ENCODE peak calls at places on chromosome 21, in ten cellular contexts. One of them, this sample, is unnamed.

GRCh38 chr21:38327984-38328383 is 71.2 kb downstream of the KCNJ15 start:
- DNase-seq in naive thymus-derived CD4-positive, alpha-beta T cell: no peak
- DNase-seq in mesenchymal stem cell: no peak
- DNase-seq in activated CD8-positive, alpha-beta memory T cell treated with anti-CD3 and anti-CD28 coated beads for 24 hours: peak
- DNase-seq in H7: no peak
- DNase-seq in activated gamma-delta T cell treated with anti-CD3 and anti-CD28 coated beads, Interleukin-2, amount 50 U/mL, for 16 hours: no peak
- DNase-seq in brain microvascular endothelial cell: no peak
- DNase-seq in lower lobe of right lung: no peak
- DNase-seq in AG10803: peak
- DNase-seq in hepatic stellate cell: no peak
- DNase-seq in this sample: peak

GRCh38 chr21:45303751-45304150 is 16.1 kb upstream of the POFUT2 start:
- DNase-seq in naive thymus-derived CD4-positive, alpha-beta T cell: no peak
- DNase-seq in mesenchymal stem cell: no peak
- DNase-seq in activated CD8-positive, alpha-beta memory T cell treated with anti-CD3 and anti-CD28 coated beads for 24 hours: no peak
- DNase-seq in H7: no peak
- DNase-seq in activated gamma-delta T cell treated with anti-CD3 and anti-CD28 coated beads, Interleukin-2, amount 50 U/mL, for 16 hours: no peak
- DNase-seq in brain microvascular endothelial cell: no peak
- DNase-seq in lower lobe of right lung: peak
- DNase-seq in AG10803: no peak
- DNase-seq in hepatic stellate cell: no peak
- DNase-seq in this sample: no peak

GRCh38 chr21:37914211-37914900 is 1.9 kb downstream of the KCNJ6 start:
- DNase-seq in naive thymus-derived CD4-positive, alpha-beta T cell: no peak
- DNase-seq in mesenchymal stem cell: peak
- DNase-seq in activated CD8-positive, alpha-beta memory T cell treated with anti-CD3 and anti-CD28 coated beads for 24 hours: no peak
- DNase-seq in H7: peak
- DNase-seq in activated gamma-delta T cell treated with anti-CD3 and anti-CD28 coated beads, Interleukin-2, amount 50 U/mL, for 16 hours: no peak
- DNase-seq in brain microvascular endothelial cell: peak
- DNase-seq in lower lobe of right lung: peak
- DNase-seq in AG10803: peak
- DNase-seq in hepatic stellate cell: peak
- DNase-seq in this sample: peak

GRCh38 chr21:34942911-34943310 is 106.2 kb downstream of the RUNX1 start:
- DNase-seq in naive thymus-derived CD4-positive, alpha-beta T cell: no peak
- DNase-seq in mesenchymal stem cell: no peak
- DNase-seq in activated CD8-positive, alpha-beta memory T cell treated with anti-CD3 and anti-CD28 coated beads for 24 hours: peak
- DNase-seq in H7: no peak
- DNase-seq in activated gamma-delta T cell treated with anti-CD3 and anti-CD28 coated beads, Interleukin-2, amount 50 U/mL, for 16 hours: no peak
- DNase-seq in brain microvascular endothelial cell: no peak
- DNase-seq in lower lobe of right lung: no peak
- DNase-seq in AG10803: no peak
- DNase-seq in hepatic stellate cell: no peak
- DNase-seq in this sample: no peak

GRCh38 chr21:27406297-27407009 is 439.6 kb upstream of the ADAMTS5 start:
- DNase-seq in naive thymus-derived CD4-positive, alpha-beta T cell: no peak
- DNase-seq in mesenchymal stem cell: peak
- DNase-seq in activated CD8-positive, alpha-beta memory T cell treated with anti-CD3 and anti-CD28 coated beads for 24 hours: no peak
- DNase-seq in H7: no peak
- DNase-seq in activated gamma-delta T cell treated with anti-CD3 and anti-CD28 coated beads, Interleukin-2, amount 50 U/mL, for 16 hours: no peak
- DNase-seq in brain microvascular endothelial cell: no peak
- DNase-seq in lower lobe of right lung: no peak
- DNase-seq in AG10803: peak
- DNase-seq in hepatic stellate cell: peak
- DNase-seq in this sample: peak

GRCh38 chr21:45129231-45129923 is 55.0 kb downstream of the ADARB1 start:
- DNase-seq in naive thymus-derived CD4-positive, alpha-beta T cell: no peak
- DNase-seq in mesenchymal stem cell: peak
- DNase-seq in activated CD8-positive, alpha-beta memory T cell treated with anti-CD3 and anti-CD28 coated beads for 24 hours: no peak
- DNase-seq in H7: no peak
- DNase-seq in activated gamma-delta T cell treated with anti-CD3 and anti-CD28 coated beads, Interleukin-2, amount 50 U/mL, for 16 hours: no peak
- DNase-seq in brain microvascular endothelial cell: no peak
- DNase-seq in lower lobe of right lung: no peak
- DNase-seq in AG10803: peak
- DNase-seq in hepatic stellate cell: no peak
- DNase-seq in this sample: peak

GRCh38 chr21:44800971-44801467 is 601 bp downstream of the UBE2G2 start:
- DNase-seq in naive thymus-derived CD4-positive, alpha-beta T cell: peak
- DNase-seq in mesenchymal stem cell: peak
- DNase-seq in activated CD8-positive, alpha-beta memory T cell treated with anti-CD3 and anti-CD28 coated beads for 24 hours: no peak
- DNase-seq in H7: peak
- DNase-seq in activated gamma-delta T cell treated with anti-CD3 and anti-CD28 coated beads, Interleukin-2, amount 50 U/mL, for 16 hours: no peak
- DNase-seq in brain microvascular endothelial cell: no peak
- DNase-seq in lower lobe of right lung: no peak
- DNase-seq in AG10803: peak
- DNase-seq in hepatic stellate cell: peak
- DNase-seq in this sample: peak

GRCh38 chr21:31343680-31344480 is at the start of gene TIAM1:
- DNase-seq in naive thymus-derived CD4-positive, alpha-beta T cell: no peak
- DNase-seq in mesenchymal stem cell: peak
- DNase-seq in activated CD8-positive, alpha-beta memory T cell treated with anti-CD3 and anti-CD28 coated beads for 24 hours: peak
- DNase-seq in H7: peak
- DNase-seq in activated gamma-delta T cell treated with anti-CD3 and anti-CD28 coated beads, Interleukin-2, amount 50 U/mL, for 16 hours: no peak
- DNase-seq in brain microvascular endothelial cell: peak
- DNase-seq in lower lobe of right lung: peak
- DNase-seq in AG10803: peak
- DNase-seq in hepatic stellate cell: no peak
- DNase-seq in this sample: peak

GRCh38 chr21:41975391-41976272 is 21.8 kb upstream of the C2CD2 start:
- DNase-seq in naive thymus-derived CD4-positive, alpha-beta T cell: no peak
- DNase-seq in mesenchymal stem cell: no peak
- DNase-seq in activated CD8-positive, alpha-beta memory T cell treated with anti-CD3 and anti-CD28 coated beads for 24 hours: peak
- DNase-seq in H7: peak
- DNase-seq in activated gamma-delta T cell treated with anti-CD3 and anti-CD28 coated beads, Interleukin-2, amount 50 U/mL, for 16 hours: no peak
- DNase-seq in brain microvascular endothelial cell: no peak
- DNase-seq in lower lobe of right lung: no peak
- DNase-seq in AG10803: no peak
- DNase-seq in hepatic stellate cell: no peak
- DNase-seq in this sample: no peak

GRCh38 chr21:20999567-21000169 is 1.5 kb downstream of the NCAM2 start:
- DNase-seq in naive thymus-derived CD4-positive, alpha-beta T cell: peak
- DNase-seq in mesenchymal stem cell: peak
- DNase-seq in activated CD8-positive, alpha-beta memory T cell treated with anti-CD3 and anti-CD28 coated beads for 24 hours: peak
- DNase-seq in H7: peak
- DNase-seq in activated gamma-delta T cell treated with anti-CD3 and anti-CD28 coated beads, Interleukin-2, amount 50 U/mL, for 16 hours: no peak
- DNase-seq in brain microvascular endothelial cell: peak
- DNase-seq in lower lobe of right lung: no peak
- DNase-seq in AG10803: peak
- DNase-seq in hepatic stellate cell: peak
- DNase-seq in this sample: peak

GRCh38 chr21:19541612-19542011 is 1138.0 kb upstream of the TMPRSS15 start:
- DNase-seq in naive thymus-derived CD4-positive, alpha-beta T cell: no peak
- DNase-seq in mesenchymal stem cell: no peak
- DNase-seq in activated CD8-positive, alpha-beta memory T cell treated with anti-CD3 and anti-CD28 coated beads for 24 hours: no peak
- DNase-seq in H7: no peak
- DNase-seq in activated gamma-delta T cell treated with anti-CD3 and anti-CD28 coated beads, Interleukin-2, amount 50 U/mL, for 16 hours: no peak
- DNase-seq in brain microvascular endothelial cell: no peak
- DNase-seq in lower lobe of right lung: no peak
- DNase-seq in AG10803: no peak
- DNase-seq in hepatic stellate cell: no peak
- DNase-seq in this sample: no peak

GRCh38 chr21:41664881-41665765 is 101.7 kb downstream of the RIPK4 start:
- DNase-seq in naive thymus-derived CD4-positive, alpha-beta T cell: no peak
- DNase-seq in mesenchymal stem cell: no peak
- DNase-seq in activated CD8-positive, alpha-beta memory T cell treated with anti-CD3 and anti-CD28 coated beads for 24 hours: no peak
- DNase-seq in H7: peak
- DNase-seq in activated gamma-delta T cell treated with anti-CD3 and anti-CD28 coated beads, Interleukin-2, amount 50 U/mL, for 16 hours: no peak
- DNase-seq in brain microvascular endothelial cell: peak
- DNase-seq in lower lobe of right lung: no peak
- DNase-seq in AG10803: peak
- DNase-seq in hepatic stellate cell: peak
- DNase-seq in this sample: peak

GRCh38 chr21:41228006-41228370 is 60.0 kb downstream of the BACE2 start:
- DNase-seq in naive thymus-derived CD4-positive, alpha-beta T cell: no peak
- DNase-seq in mesenchymal stem cell: no peak
- DNase-seq in activated CD8-positive, alpha-beta memory T cell treated with anti-CD3 and anti-CD28 coated beads for 24 hours: no peak
- DNase-seq in H7: no peak
- DNase-seq in activated gamma-delta T cell treated with anti-CD3 and anti-CD28 coated beads, Interleukin-2, amount 50 U/mL, for 16 hours: no peak
- DNase-seq in brain microvascular endothelial cell: no peak
- DNase-seq in lower lobe of right lung: no peak
- DNase-seq in AG10803: no peak
- DNase-seq in hepatic stellate cell: no peak
- DNase-seq in this sample: no peak

GRCh38 chr21:28392436-28392835 is 600.2 kb downstream of the LTN1 start:
- DNase-seq in naive thymus-derived CD4-positive, alpha-beta T cell: no peak
- DNase-seq in mesenchymal stem cell: no peak
- DNase-seq in activated CD8-positive, alpha-beta memory T cell treated with anti-CD3 and anti-CD28 coated beads for 24 hours: no peak
- DNase-seq in H7: no peak
- DNase-seq in activated gamma-delta T cell treated with anti-CD3 and anti-CD28 coated beads, Interleukin-2, amount 50 U/mL, for 16 hours: no peak
- DNase-seq in brain microvascular endothelial cell: no peak
- DNase-seq in lower lobe of right lung: no peak
- DNase-seq in AG10803: no peak
- DNase-seq in hepatic stellate cell: no peak
- DNase-seq in this sample: no peak

GRCh38 chr21:38819719-38820147 is 14.0 kb downstream of the ETS2 start:
- DNase-seq in naive thymus-derived CD4-positive, alpha-beta T cell: no peak
- DNase-seq in mesenchymal stem cell: peak
- DNase-seq in activated CD8-positive, alpha-beta memory T cell treated with anti-CD3 and anti-CD28 coated beads for 24 hours: no peak
- DNase-seq in H7: no peak
- DNase-seq in activated gamma-delta T cell treated with anti-CD3 and anti-CD28 coated beads, Interleukin-2, amount 50 U/mL, for 16 hours: no peak
- DNase-seq in brain microvascular endothelial cell: peak
- DNase-seq in lower lobe of right lung: peak
- DNase-seq in AG10803: peak
- DNase-seq in hepatic stellate cell: peak
- DNase-seq in this sample: peak

GRCh38 chr21:46661211-46661625 is 25.7 kb downstream of the PRMT2 start:
- DNase-seq in naive thymus-derived CD4-positive, alpha-beta T cell: peak
- DNase-seq in mesenchymal stem cell: peak
- DNase-seq in activated CD8-positive, alpha-beta memory T cell treated with anti-CD3 and anti-CD28 coated beads for 24 hours: peak
- DNase-seq in H7: peak
- DNase-seq in activated gamma-delta T cell treated with anti-CD3 and anti-CD28 coated beads, Interleukin-2, amount 50 U/mL, for 16 hours: no peak
- DNase-seq in brain microvascular endothelial cell: peak
- DNase-seq in lower lobe of right lung: peak
- DNase-seq in AG10803: peak
- DNase-seq in hepatic stellate cell: peak
- DNase-seq in this sample: peak

GRCh38 chr21:45524756-45525152 is 17.5 kb downstream of the SLC19A1 start:
- DNase-seq in naive thymus-derived CD4-positive, alpha-beta T cell: no peak
- DNase-seq in mesenchymal stem cell: no peak
- DNase-seq in activated CD8-positive, alpha-beta memory T cell treated with anti-CD3 and anti-CD28 coated beads for 24 hours: no peak
- DNase-seq in H7: no peak
- DNase-seq in activated gamma-delta T cell treated with anti-CD3 and anti-CD28 coated beads, Interleukin-2, amount 50 U/mL, for 16 hours: no peak
- DNase-seq in brain microvascular endothelial cell: no peak
- DNase-seq in lower lobe of right lung: peak
- DNase-seq in AG10803: no peak
- DNase-seq in hepatic stellate cell: no peak
- DNase-seq in this sample: no peak

GRCh38 chr21:30838536-30838935 is 9.0 kb upstream of the KRTAP7-1 start:
- DNase-seq in naive thymus-derived CD4-positive, alpha-beta T cell: no peak
- DNase-seq in mesenchymal stem cell: no peak
- DNase-seq in activated CD8-positive, alpha-beta memory T cell treated with anti-CD3 and anti-CD28 coated beads for 24 hours: no peak
- DNase-seq in H7: no peak
- DNase-seq in activated gamma-delta T cell treated with anti-CD3 and anti-CD28 coated beads, Interleukin-2, amount 50 U/mL, for 16 hours: no peak
- DNase-seq in brain microvascular endothelial cell: no peak
- DNase-seq in lower lobe of right lung: no peak
- DNase-seq in AG10803: no peak
- DNase-seq in hepatic stellate cell: no peak
- DNase-seq in this sample: no peak

GRCh38 chr21:40635336-40635735 is 211.6 kb downstream of the DSCAM start:
- DNase-seq in naive thymus-derived CD4-positive, alpha-beta T cell: no peak
- DNase-seq in mesenchymal stem cell: no peak
- DNase-seq in activated CD8-positive, alpha-beta memory T cell treated with anti-CD3 and anti-CD28 coated beads for 24 hours: no peak
- DNase-seq in H7: no peak
- DNase-seq in activated gamma-delta T cell treated with anti-CD3 and anti-CD28 coated beads, Interleukin-2, amount 50 U/mL, for 16 hours: no peak
- DNase-seq in brain microvascular endothelial cell: no peak
- DNase-seq in lower lobe of right lung: no peak
- DNase-seq in AG10803: no peak
- DNase-seq in hepatic stellate cell: no peak
- DNase-seq in this sample: no peak

GRCh38 chr21:34517491-34518245 is 5.7 kb upstream of the KCNE1 start:
- DNase-seq in naive thymus-derived CD4-positive, alpha-beta T cell: peak
- DNase-seq in mesenchymal stem cell: peak
- DNase-seq in activated CD8-positive, alpha-beta memory T cell treated with anti-CD3 and anti-CD28 coated beads for 24 hours: no peak
- DNase-seq in H7: peak
- DNase-seq in activated gamma-delta T cell treated with anti-CD3 and anti-CD28 coated beads, Interleukin-2, amount 50 U/mL, for 16 hours: no peak
- DNase-seq in brain microvascular endothelial cell: no peak
- DNase-seq in lower lobe of right lung: no peak
- DNase-seq in AG10803: no peak
- DNase-seq in hepatic stellate cell: no peak
- DNase-seq in this sample: no peak

GRCh38 chr21:28294046-28294445 is 698.6 kb downstream of the LTN1 start:
- DNase-seq in naive thymus-derived CD4-positive, alpha-beta T cell: no peak
- DNase-seq in mesenchymal stem cell: peak
- DNase-seq in activated CD8-positive, alpha-beta memory T cell treated with anti-CD3 and anti-CD28 coated beads for 24 hours: no peak
- DNase-seq in H7: no peak
- DNase-seq in activated gamma-delta T cell treated with anti-CD3 and anti-CD28 coated beads, Interleukin-2, amount 50 U/mL, for 16 hours: no peak
- DNase-seq in brain microvascular endothelial cell: no peak
- DNase-seq in lower lobe of right lung: no peak
- DNase-seq in AG10803: peak
- DNase-seq in hepatic stellate cell: peak
- DNase-seq in this sample: peak

GRCh38 chr21:42093991-42094417 is 22.9 kb downstream of the UMODL1 start:
- DNase-seq in naive thymus-derived CD4-positive, alpha-beta T cell: no peak
- DNase-seq in mesenchymal stem cell: peak
- DNase-seq in activated CD8-positive, alpha-beta memory T cell treated with anti-CD3 and anti-CD28 coated beads for 24 hours: no peak
- DNase-seq in H7: no peak
- DNase-seq in activated gamma-delta T cell treated with anti-CD3 and anti-CD28 coated beads, Interleukin-2, amount 50 U/mL, for 16 hours: no peak
- DNase-seq in brain microvascular endothelial cell: peak
- DNase-seq in lower lobe of right lung: no peak
- DNase-seq in AG10803: peak
- DNase-seq in hepatic stellate cell: peak
- DNase-seq in this sample: peak

GRCh38 chr21:39441502-39442475 is 3.8 kb downstream of the LCA5L start:
- DNase-seq in naive thymus-derived CD4-positive, alpha-beta T cell: peak
- DNase-seq in mesenchymal stem cell: peak
- DNase-seq in activated CD8-positive, alpha-beta memory T cell treated with anti-CD3 and anti-CD28 coated beads for 24 hours: no peak
- DNase-seq in H7: peak
- DNase-seq in activated gamma-delta T cell treated with anti-CD3 and anti-CD28 coated beads, Interleukin-2, amount 50 U/mL, for 16 hours: no peak
- DNase-seq in brain microvascular endothelial cell: peak
- DNase-seq in lower lobe of right lung: no peak
- DNase-seq in AG10803: peak
- DNase-seq in hepatic stellate cell: peak
- DNase-seq in this sample: peak

GRCh38 chr21:35521852-35522505 is 472.9 kb upstream of the RUNX1 start:
- DNase-seq in naive thymus-derived CD4-positive, alpha-beta T cell: no peak
- DNase-seq in mesenchymal stem cell: no peak
- DNase-seq in activated CD8-positive, alpha-beta memory T cell treated with anti-CD3 and anti-CD28 coated beads for 24 hours: no peak
- DNase-seq in H7: no peak
- DNase-seq in activated gamma-delta T cell treated with anti-CD3 and anti-CD28 coated beads, Interleukin-2, amount 50 U/mL, for 16 hours: no peak
- DNase-seq in brain microvascular endothelial cell: no peak
- DNase-seq in lower lobe of right lung: no peak
- DNase-seq in AG10803: no peak
- DNase-seq in hepatic stellate cell: no peak
- DNase-seq in this sample: no peak

GRCh38 chr21:45926281-45926680 is 55.3 kb upstream of the COL6A1 start:
- DNase-seq in naive thymus-derived CD4-positive, alpha-beta T cell: no peak
- DNase-seq in mesenchymal stem cell: no peak
- DNase-seq in activated CD8-positive, alpha-beta memory T cell treated with anti-CD3 and anti-CD28 coated beads for 24 hours: no peak
- DNase-seq in H7: no peak
- DNase-seq in activated gamma-delta T cell treated with anti-CD3 and anti-CD28 coated beads, Interleukin-2, amount 50 U/mL, for 16 hours: no peak
- DNase-seq in brain microvascular endothelial cell: no peak
- DNase-seq in lower lobe of right lung: no peak
- DNase-seq in AG10803: peak
- DNase-seq in hepatic stellate cell: no peak
- DNase-seq in this sample: no peak

GRCh38 chr21:35257413-35257812 is 208.3 kb upstream of the RUNX1 start:
- DNase-seq in naive thymus-derived CD4-positive, alpha-beta T cell: no peak
- DNase-seq in mesenchymal stem cell: peak
- DNase-seq in activated CD8-positive, alpha-beta memory T cell treated with anti-CD3 and anti-CD28 coated beads for 24 hours: no peak
- DNase-seq in H7: no peak
- DNase-seq in activated gamma-delta T cell treated with anti-CD3 and anti-CD28 coated beads, Interleukin-2, amount 50 U/mL, for 16 hours: no peak
- DNase-seq in brain microvascular endothelial cell: peak
- DNase-seq in lower lobe of right lung: peak
- DNase-seq in AG10803: peak
- DNase-seq in hepatic stellate cell: peak
- DNase-seq in this sample: peak

GRCh38 chr21:37945036-37945435 is 28.8 kb upstream of the KCNJ6 start:
- DNase-seq in naive thymus-derived CD4-positive, alpha-beta T cell: no peak
- DNase-seq in mesenchymal stem cell: no peak
- DNase-seq in activated CD8-positive, alpha-beta memory T cell treated with anti-CD3 and anti-CD28 coated beads for 24 hours: no peak
- DNase-seq in H7: no peak
- DNase-seq in activated gamma-delta T cell treated with anti-CD3 and anti-CD28 coated beads, Interleukin-2, amount 50 U/mL, for 16 hours: no peak
- DNase-seq in brain microvascular endothelial cell: no peak
- DNase-seq in lower lobe of right lung: no peak
- DNase-seq in AG10803: no peak
- DNase-seq in hepatic stellate cell: no peak
- DNase-seq in this sample: no peak

GRCh38 chr21:44306926-44307687 is 7.3 kb downstream of the PFKL start:
- DNase-seq in naive thymus-derived CD4-positive, alpha-beta T cell: no peak
- DNase-seq in mesenchymal stem cell: no peak
- DNase-seq in activated CD8-positive, alpha-beta memory T cell treated with anti-CD3 and anti-CD28 coated beads for 24 hours: no peak
- DNase-seq in H7: peak
- DNase-seq in activated gamma-delta T cell treated with anti-CD3 and anti-CD28 coated beads, Interleukin-2, amount 50 U/mL, for 16 hours: no peak
- DNase-seq in brain microvascular endothelial cell: no peak
- DNase-seq in lower lobe of right lung: no peak
- DNase-seq in AG10803: peak
- DNase-seq in hepatic stellate cell: no peak
- DNase-seq in this sample: no peak